ENCODE peak calls at places on chromosomes 5 and 9, in five cellular contexts. Q is SK-N-MC, D is psoas muscle, O is heart left ventricle, T is aorta. S is an unnamed sample.
A peak's percentile ranks its signal among the peaks of the same experiment; 100 is the strongest.

GRCh38 chr9:27505744-27506161 is 18.3 kb upstream of the IFNK start:
- DNase-seq in Q (no peak), D (no peak), O (no peak), T (no peak), S (peak; percentile 4)

GRCh38 chr9:85142461-85143401 is 473.2 kb downstream of the NTRK2 start:
- DNase-seq in Q (no peak), D (peak; percentile 55), O (peak; percentile 24), T (peak; percentile 48), S (peak; percentile 27)

GRCh38 chr5:114362977-114363721 is 1.3 kb downstream of the KCNN2 start:
- DNase-seq in Q (no peak), D (no peak), O (peak; percentile 23), T (peak; percentile 35), S (peak; percentile 0)

GRCh38 chr9:81377921-81378320 is 311.4 kb downstream of the TLE1 start:
- DNase-seq in Q (no peak), D (no peak), O (no peak), T (no peak), S (peak; percentile 86)

GRCh38 chr5:10328323-10328722 is 20.6 kb upstream of the CMBL start:
- DNase-seq in Q (no peak), D (no peak), O (no peak), T (no peak), S (no peak)

GRCh38 chr5:44389410-44389879 is at the start of gene FGF10:
- DNase-seq in Q (no peak), D (peak; percentile 18), O (peak; percentile 26), T (peak; percentile 47), S (peak; percentile 3)

GRCh38 chr5:96821260-96821916 is 13.6 kb upstream of the ERAP1 start:
- DNase-seq in Q (no peak), D (no peak), O (no peak), T (no peak), S (no peak)

GRCh38 chr9:81759680-81760215 is 70.4 kb upstream of the TLE1 start:
- DNase-seq in Q (no peak), D (no peak), O (no peak), T (peak; percentile 58), S (peak; percentile 89)

GRCh38 chr5:173025651-173026050 is 30.5 kb upstream of the CREBRF start:
- DNase-seq in Q (no peak), D (no peak), O (no peak), T (no peak), S (no peak)

GRCh38 chr5:125326114-125326513 is 579.7 kb upstream of the ZNF608 start:
- DNase-seq in Q (no peak), D (peak; percentile 15), O (peak; percentile 50), T (no peak), S (peak; percentile 95)

GRCh38 chr5:135013947-135014570 is 20.0 kb downstream of the PITX1 start:
- DNase-seq in Q (no peak), D (no peak), O (no peak), T (peak; percentile 70), S (peak; percentile 84)

GRCh38 chr5:153211052-153211451 is 279.4 kb upstream of the GRIA1 start:
- DNase-seq in Q (no peak), D (no peak), O (no peak), T (no peak), S (no peak)

GRCh38 chr9:2340046-2340760 is 281.4 kb upstream of the VLDLR start:
- DNase-seq in Q (no peak), D (no peak), O (no peak), T (no peak), S (no peak)

GRCh38 chr9:123267481-123268239 is 726 bp downstream of the STRBP start:
- DNase-seq in Q (no peak), D (peak; percentile 18), O (no peak), T (peak; percentile 49), S (no peak)

GRCh38 chr5:54902817-54903473 is 82.4 kb downstream of the ESM1 start:
- DNase-seq in Q (peak; percentile 53), D (no peak), O (no peak), T (no peak), S (peak; percentile 46)

GRCh38 chr9:92482336-92482735 is at the start of gene ASPN:
- DNase-seq in Q (no peak), D (no peak), O (no peak), T (no peak), S (peak; percentile 96)

GRCh38 chr5:167770461-167770860 is 521.0 kb upstream of the WWC1 start:
- DNase-seq in Q (no peak), D (no peak), O (no peak), T (no peak), S (peak; percentile 54)

GRCh38 chr5:32842798-32843531 is 131.8 kb downstream of the NPR3 start:
- DNase-seq in Q (no peak), D (no peak), O (no peak), T (no peak), S (no peak)

GRCh38 chr5:141560141-141560540 is 58.7 kb downstream of the DIAPH1 start:
- DNase-seq in Q (no peak), D (no peak), O (no peak), T (no peak), S (peak; percentile 37)

GRCh38 chr9:136020206-136020605 is 59.0 kb upstream of the UBAC1 start:
- DNase-seq in Q (no peak), D (peak; percentile 12), O (no peak), T (no peak), S (no peak)

GRCh38 chr5:7849531-7850240 is 1.2 kb downstream of the CFAP90 start:
- DNase-seq in Q (no peak), D (no peak), O (no peak), T (no peak), S (no peak)

GRCh38 chr5:7851240-7851592 is 283 bp upstream of the CFAP90 start:
- DNase-seq in Q (no peak), D (no peak), O (no peak), T (no peak), S (no peak)

GRCh38 chr5:7850533-7851239 is at the start of gene CFAP90:
- DNase-seq in Q (no peak), D (peak; percentile 39), O (peak; percentile 52), T (peak; percentile 70), S (no peak)

GRCh38 chr5:7851617-7852289 is 820 bp upstream of the CFAP90 start:
- DNase-seq in Q (no peak), D (no peak), O (no peak), T (no peak), S (no peak)

GRCh38 chr5:7850241-7850532 is 746 bp downstream of the CFAP90 start:
- DNase-seq in Q (no peak), D (no peak), O (no peak), T (peak; percentile 49), S (no peak)
- H3K4me3 ChIP-seq in Q (no peak overlapping the region), D (peak overlapping the region; percentile 70), O (peak overlapping the region; percentile 57), T (peak overlapping the region; percentile 0), S (peak overlapping the region; percentile 33)

GRCh38 chr5:133794771-133795391 is 173.5 kb downstream of the C5orf15 start:
- DNase-seq in Q (no peak), D (no peak), O (no peak), T (no peak), S (no peak)

GRCh38 chr5:133792025-133792424 is 176.4 kb downstream of the C5orf15 start:
- DNase-seq in Q (no peak), D (no peak), O (no peak), T (no peak), S (no peak)

GRCh38 chr5:133792683-133793082 is 175.7 kb downstream of the C5orf15 start:
- DNase-seq in Q (no peak), D (no peak), O (no peak), T (no peak), S (no peak)

GRCh38 chr5:133796186-133796585 is 172.2 kb downstream of the C5orf15 start:
- DNase-seq in Q (no peak), D (no peak), O (no peak), T (no peak), S (no peak)

DNA sequence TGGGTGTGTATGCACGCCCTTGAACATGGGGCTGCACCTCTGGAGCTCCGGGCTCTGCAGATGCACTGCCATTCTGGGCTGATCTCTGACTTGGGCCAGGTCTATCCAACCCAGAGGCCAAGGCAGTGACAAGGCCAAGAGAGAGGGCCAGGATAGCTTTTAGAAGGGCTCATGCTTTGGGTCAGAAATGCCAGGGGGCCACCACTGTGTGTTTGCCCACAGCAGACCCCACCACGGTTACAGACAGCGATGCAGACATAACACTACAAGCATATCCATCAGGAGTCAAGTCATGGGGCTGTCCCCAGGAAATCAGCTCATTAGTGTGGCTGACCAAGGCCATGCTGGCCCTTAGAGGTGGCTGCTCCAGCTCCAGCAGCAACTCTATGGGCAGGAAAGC is 174.4 kb downstream of the C5orf15 start:
- DNase-seq in Q (no peak), D (no peak), O (no peak), T (no peak), S (no peak)
- H3K4me3 ChIP-seq in Q (no peak overlapping the region), D (no peak overlapping the region), O (no peak overlapping the region), T (no peak overlapping the region), S (no peak overlapping the region)

DNA sequence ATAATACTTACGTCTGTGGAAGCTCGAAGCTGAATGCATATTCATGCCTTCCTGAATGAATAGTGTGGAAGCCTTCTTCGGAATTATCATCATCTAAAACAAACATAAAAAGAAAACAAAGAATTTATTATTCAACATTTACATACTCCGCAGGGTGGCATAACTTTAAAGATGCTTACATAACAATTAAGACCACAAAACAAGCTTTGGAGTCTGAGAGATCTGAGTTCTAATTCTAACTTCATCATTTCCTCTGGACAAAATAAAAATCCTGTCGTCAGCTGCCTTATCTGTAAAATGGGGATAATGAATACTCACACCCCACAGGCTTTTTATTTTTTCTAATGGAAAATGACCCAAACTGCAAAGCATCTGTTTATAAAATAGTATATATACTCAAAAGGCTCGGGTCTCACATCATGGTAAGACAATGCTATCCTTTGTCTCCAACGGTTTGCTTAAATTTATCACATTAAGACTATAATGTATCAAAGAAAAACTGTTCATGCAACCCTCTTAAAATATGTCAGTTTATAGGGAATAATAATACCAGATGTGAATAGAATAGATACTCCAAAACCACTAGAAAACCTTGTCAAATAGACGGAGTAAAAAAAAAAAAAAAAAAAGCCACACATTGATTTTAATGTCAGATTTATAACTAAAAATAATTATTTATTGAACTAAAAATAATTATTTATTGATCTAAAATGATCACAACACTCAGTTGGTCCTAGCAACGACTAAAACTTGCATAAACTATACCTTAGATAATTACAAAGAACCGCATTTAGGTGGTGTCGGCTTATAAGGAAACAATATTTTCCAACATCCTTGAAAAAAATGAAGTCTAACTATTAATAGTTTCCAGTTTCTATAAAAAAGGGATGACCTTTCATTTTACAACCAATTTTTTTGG is 4.2 kb downstream of the ARRDC3 start:
- DNase-seq in Q (no peak), D (no peak), O (no peak), T (no peak), S (peak; percentile 45)
- H3K4me3 ChIP-seq in Q (peak overlapping the region; percentile 86), D (peak overlapping the region; percentile 77), O (peak overlapping the region; percentile 74), T (peak overlapping the region; percentile 99), S (peak overlapping the region; percentile 95)

DNA sequence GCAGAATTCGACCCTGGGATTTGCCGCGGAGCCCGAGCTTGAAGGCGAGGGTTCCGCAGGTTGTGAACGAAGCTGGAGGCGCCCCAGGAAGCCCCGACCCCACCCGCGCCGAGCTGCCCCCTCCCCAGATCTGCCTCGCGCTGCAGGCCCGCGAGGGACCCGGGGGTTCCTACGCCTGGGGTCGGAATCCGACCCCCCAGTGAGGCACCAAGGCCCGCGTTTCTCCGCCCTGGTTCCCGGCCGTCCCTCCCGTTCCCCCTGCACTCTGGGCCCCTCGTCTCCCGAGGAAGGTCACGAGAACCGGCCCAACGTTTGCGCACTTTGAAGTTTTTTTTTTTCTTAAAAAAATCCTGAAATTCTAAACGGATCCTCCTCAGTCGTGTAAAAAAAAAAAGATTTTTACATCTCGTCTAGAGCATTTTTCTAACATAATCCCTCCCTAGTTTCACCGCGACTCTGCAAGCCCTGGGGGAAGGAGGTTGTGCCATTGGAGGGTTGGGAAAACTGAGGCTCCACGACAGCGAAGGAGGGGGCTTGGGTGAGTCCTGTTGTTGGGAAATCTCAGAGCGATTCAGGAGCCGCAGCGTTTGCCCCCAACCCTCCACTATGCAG is 933 bp upstream of the GFPT2 start:
- DNase-seq in Q (no peak), D (no peak), O (no peak), T (no peak), S (no peak)
- H3K4me3 ChIP-seq in Q (peak overlapping the region; percentile 88), D (peak overlapping the region; percentile 72), O (peak overlapping the region; percentile 77), T (peak overlapping the region; percentile 66), S (peak overlapping the region; percentile 79)

S was measured in fibroblast of the aortic adventitia.